ENCODE peak calls at places on chromosomes 11 and 22, in nine cellular contexts. T is left ventricle myocardium inferior, J is kidney, Z is stomach, B is left lung, A is fibroblast of lung, S is tibial artery, P is dorsolateral prefrontal cortex, F is thyroid gland. V is an unnamed sample.
A peak's percentile ranks its signal among the peaks of the same experiment; 100 is the strongest.

GRCh38 chr11:117519170-117519569 is 191.5 kb downstream of the CEP164 start:
- DNase-seq in T (no peak), J (no peak), Z (no peak), B (no peak), A (no peak), S (no peak), P (no peak), F (no peak), V (no peak)

GRCh38 chr22:42602470-42602869 is 12.2 kb downstream of the POLDIP3 start:
- DNase-seq in T (no peak), J (no peak), Z (peak; percentile 53), B (no peak), A (no peak), S (no peak), P (no peak), F (peak; percentile 34), V (no peak)

GRCh38 chr11:58227956-58228615 is 632 bp downstream of the OR10Q1 start:
- DNase-seq in T (no peak), J (no peak), Z (no peak), B (no peak), A (no peak), S (no peak), P (no peak), F (no peak), V (no peak)

GRCh38 chr11:57668467-57668890 is 565 bp downstream of the ZDHHC5 start:
- DNase-seq in T (no peak), J (no peak), Z (no peak), B (no peak), A (no peak), S (no peak), P (no peak), F (no peak), V (no peak)

GRCh38 chr11:41115066-41115465 is 344.4 kb downstream of the LRRC4C start:
- DNase-seq in T (no peak), J (no peak), Z (no peak), B (no peak), A (no peak), S (no peak), P (no peak), F (no peak), V (no peak)

GRCh38 chr11:67045314-67045713 is 11.3 kb upstream of the RHOD start:
- DNase-seq in T (no peak), J (no peak), Z (no peak), B (no peak), A (peak; percentile 95), S (peak; percentile 88), P (peak; percentile 70), F (no peak), V (no peak)

GRCh38 chr11:69697489-69697843 is 6.4 kb downstream of the FGF19 start:
- DNase-seq in T (no peak), J (no peak), Z (no peak), B (no peak), A (no peak), S (peak; percentile 44), P (no peak), F (no peak), V (no peak)

GRCh38 chr22:43970037-43970747 is 14.9 kb downstream of the SAMM50 start:
- DNase-seq in T (no peak), J (no peak), Z (peak; percentile 37), B (no peak), A (no peak), S (no peak), P (no peak), F (no peak), V (no peak)

GRCh38 chr22:37260939-37261338 is 16.9 kb upstream of the RAC2 start:
- DNase-seq in T (peak; percentile 55), J (no peak), Z (peak; percentile 67), B (peak; percentile 58), A (peak; percentile 40), S (no peak), P (no peak), F (peak; percentile 45), V (peak; percentile 72)

GRCh38 chr11:12053606-12054361 is 45.4 kb upstream of the DKK3 start:
- DNase-seq in T (no peak), J (peak; percentile 22), Z (no peak), B (no peak), A (no peak), S (no peak), P (no peak), F (no peak), V (no peak)

GRCh38 chr11:48020092-48020755 is 39.9 kb downstream of the PTPRJ start:
- DNase-seq in T (no peak), J (no peak), Z (peak; percentile 61), B (no peak), A (no peak), S (no peak), P (no peak), F (no peak), V (peak; percentile 87)

GRCh38 chr11:8656291-8656690 is 26.2 kb downstream of the TRIM66 start:
- DNase-seq in T (no peak), J (no peak), Z (no peak), B (no peak), A (no peak), S (no peak), P (no peak), F (no peak), V (no peak)

GRCh38 chr11:16981651-16982194 is 32.5 kb downstream of the PLEKHA7 start:
- DNase-seq in T (no peak), J (peak; percentile 91), Z (peak; percentile 50), B (peak; percentile 45), A (peak; percentile 85), S (peak; percentile 52), P (peak; percentile 85), F (peak; percentile 52), V (no peak)

GRCh38 chr11:94661444-94661843 is 94.3 kb downstream of the PIWIL4 start:
- DNase-seq in T (no peak), J (no peak), Z (no peak), B (no peak), A (no peak), S (no peak), P (no peak), F (no peak), V (no peak)

GRCh38 chr11:2298795-2299747 is 2.6 kb downstream of the C11orf21 start:
- DNase-seq in T (no peak), J (peak; percentile 77), Z (peak; percentile 48), B (no peak), A (no peak), S (peak; percentile 43), P (peak; percentile 32), F (peak; percentile 69), V (peak; percentile 43)
- TF ChIP-seq CTCF in T (peak; percentile 41), J (peak; percentile 37), Z (no peak), B (peak; percentile 46), A (no peak), S (no peak), P (no peak), F (peak; percentile 86), V (no peak)

GRCh38 chr11:64918056-64918455 is 1.0 kb upstream of the ATG2A start:
- DNase-seq in T (no peak), J (no peak), Z (no peak), B (no peak), A (peak; percentile 59), S (no peak), P (no peak), F (peak; percentile 39), V (no peak)
- TF ChIP-seq CTCF in T (no peak), J (peak; percentile 12), Z (no peak), B (no peak), A (peak; percentile 25), S (no peak), P (peak; percentile 19), F (no peak), V (no peak)

DNA sequence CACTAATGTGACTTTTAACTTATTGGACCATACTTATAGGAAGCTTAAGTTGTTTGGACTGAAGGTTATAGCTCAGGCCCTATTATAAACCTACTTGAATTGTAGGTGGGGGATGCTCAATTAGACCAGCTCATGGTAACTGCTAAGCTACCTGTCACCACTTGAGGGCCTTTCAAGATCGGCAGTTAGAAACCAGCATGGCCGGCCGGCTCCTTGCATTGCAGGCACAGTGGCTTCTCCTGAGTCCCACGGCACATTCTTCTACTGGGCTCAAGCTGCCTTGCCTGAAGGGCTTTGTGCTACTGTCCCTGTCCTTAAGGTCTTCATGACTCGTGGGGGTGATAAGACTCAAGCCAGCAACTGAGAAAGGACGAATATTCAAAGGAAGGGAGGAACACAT is 70.8 kb downstream of the TBC1D22A start:
- DNase-seq in T (no peak), J (no peak), Z (peak; percentile 65), B (no peak), A (peak; percentile 48), S (no peak), P (peak; percentile 62), F (peak; percentile 67), V (no peak)
- TF ChIP-seq CTCF in T (peak; percentile 52), J (peak; percentile 44), Z (peak; percentile 12), B (no peak), A (no peak), S (no peak), P (peak; percentile 31), F (peak; percentile 60), V (no peak)

GRCh38 chr11:130449246-130449990 is 973 bp downstream of the ADAMTS15 start:
- DNase-seq in T (no peak), J (no peak), Z (no peak), B (no peak), A (peak; percentile 33), S (no peak), P (no peak), F (peak; percentile 33), V (no peak)

GRCh38 chr11:130448039-130448415 is 418 bp upstream of the ADAMTS15 start:
- DNase-seq in T (no peak), J (no peak), Z (no peak), B (no peak), A (no peak), S (no peak), P (no peak), F (no peak), V (no peak)

GRCh38 chr11:130448416-130449068 is at the start of gene ADAMTS15:
- DNase-seq in T (peak; percentile 91), J (peak; percentile 96), Z (peak; percentile 86), B (peak; percentile 89), A (peak; percentile 92), S (peak; percentile 98), P (no peak), F (peak; percentile 96), V (no peak)

GRCh38 chr11:130451261-130452019 is 3.0 kb downstream of the ADAMTS15 start:
- DNase-seq in T (peak; percentile 57), J (no peak), Z (peak; percentile 63), B (no peak), A (peak; percentile 73), S (peak; percentile 85), P (no peak), F (no peak), V (no peak)

GRCh38 chr11:130449996-130450419 is 1.6 kb downstream of the ADAMTS15 start:
- DNase-seq in T (peak; percentile 91), J (peak; percentile 94), Z (peak; percentile 79), B (peak; percentile 74), A (peak; percentile 86), S (peak; percentile 98), P (no peak), F (peak; percentile 89), V (no peak)
- TF ChIP-seq CTCF in T (peak; percentile 83), J (peak; percentile 62), Z (peak; percentile 13), B (peak; percentile 41), A (peak; percentile 69), S (peak; percentile 79), P (peak; percentile 38), F (peak; percentile 90), V (no peak)

V was measured in CD14-positive monocyte.